ENCODE peak calls at places on chromosomes 11 and 22, in five cellular contexts. One of them, this sample, is unnamed.

GRCh38 chr11:64123102-64123434 is 42.8 kb downstream of the MACROD1 start:
- DNase-seq in GM23248: no peak
- DNase-seq in PC-3: no peak
- DNase-seq in mammary epithelial cell: no peak
- DNase-seq in adipocyte: no peak
- DNase-seq in this sample: peak; percentile 6

GRCh38 chr11:75986966-75987365 is 172.0 kb downstream of the UVRAG start:
- DNase-seq in PC-3: no peak
- DNase-seq in mammary epithelial cell: no peak
- DNase-seq in GM23248: no peak
- DNase-seq in adipocyte: no peak
- DNase-seq in this sample: no peak

GRCh38 chr11:27718346-27718852 is 18.1 kb upstream of the BDNF start:
- DNase-seq in PC-3: peak; percentile 79
- DNase-seq in GM23248: peak; percentile 92
- DNase-seq in adipocyte: peak; percentile 98
- DNase-seq in mammary epithelial cell: peak; percentile 39
- DNase-seq in this sample: peak; percentile 93

GRCh38 chr11:87439981-87440760 is 402.4 kb downstream of the TMEM135 start:
- DNase-seq in mammary epithelial cell: no peak
- DNase-seq in GM23248: peak; percentile 34
- DNase-seq in PC-3: no peak
- DNase-seq in adipocyte: peak; percentile 54
- DNase-seq in this sample: no peak

GRCh38 chr11:8934735-8935478 is 2.2 kb upstream of the C11orf16 start:
- DNase-seq in adipocyte: peak; percentile 70
- DNase-seq in mammary epithelial cell: peak; percentile 20
- DNase-seq in GM23248: peak; percentile 88
- DNase-seq in PC-3: peak; percentile 57
- DNase-seq in this sample: peak; percentile 58

GRCh38 chr11:2783536-2784082 is 83.8 kb upstream of the KCNQ1OT1 start:
- DNase-seq in adipocyte: no peak
- DNase-seq in PC-3: no peak
- DNase-seq in mammary epithelial cell: peak; percentile 9
- DNase-seq in GM23248: no peak
- DNase-seq in this sample: peak; percentile 60

GRCh38 chr11:69674267-69674885 is 777 bp downstream of the LTO1 start:
- DNase-seq in mammary epithelial cell: peak; percentile 70
- DNase-seq in PC-3: peak; percentile 80
- DNase-seq in GM23248: peak; percentile 98
- DNase-seq in adipocyte: peak; percentile 86
- DNase-seq in this sample: peak; percentile 86

GRCh38 chr11:15941206-15941770 is 415.1 kb downstream of the SOX6 start:
- DNase-seq in PC-3: no peak
- DNase-seq in GM23248: peak; percentile 46
- DNase-seq in mammary epithelial cell: no peak
- DNase-seq in adipocyte: peak; percentile 64
- DNase-seq in this sample: no peak

GRCh38 chr11:67022961-67023956 is at the start of gene SYT12:
- DNase-seq in GM23248: peak; percentile 61
- DNase-seq in adipocyte: peak; percentile 56
- DNase-seq in mammary epithelial cell: no peak
- DNase-seq in PC-3: peak; percentile 37
- DNase-seq in this sample: no peak

GRCh38 chr11:81932303-81932702 is 801.4 kb downstream of the FAM181B start:
- DNase-seq in adipocyte: no peak
- DNase-seq in PC-3: no peak
- DNase-seq in mammary epithelial cell: no peak
- DNase-seq in GM23248: no peak
- DNase-seq in this sample: no peak

GRCh38 chr11:122113836-122114235 is 2.2 kb downstream of the BLID start:
- DNase-seq in mammary epithelial cell: no peak
- DNase-seq in adipocyte: no peak
- DNase-seq in GM23248: peak; percentile 51
- DNase-seq in PC-3: no peak
- DNase-seq in this sample: peak; percentile 80

GRCh38 chr11:130448416-130449068 is at the start of gene ADAMTS15:
- DNase-seq in PC-3: peak; percentile 97
- DNase-seq in adipocyte: peak; percentile 97
- DNase-seq in mammary epithelial cell: peak; percentile 85
- DNase-seq in GM23248: peak; percentile 83
- DNase-seq in this sample: peak; percentile 92

GRCh38 chr11:3841426-3842304 is 906 bp upstream of the RHOG start:
- DNase-seq in mammary epithelial cell: no peak
- DNase-seq in GM23248: peak; percentile 93
- DNase-seq in PC-3: peak; percentile 83
- DNase-seq in adipocyte: peak; percentile 95
- DNase-seq in this sample: peak; percentile 80

GRCh38 chr11:126815111-126815510 is 185.5 kb downstream of the KIRREL3 start:
- DNase-seq in PC-3: no peak
- DNase-seq in mammary epithelial cell: no peak
- DNase-seq in adipocyte: peak; percentile 38
- DNase-seq in GM23248: peak; percentile 59
- DNase-seq in this sample: peak; percentile 74

GRCh38 chr11:3824714-3825472 is 15.9 kb downstream of the RHOG start:
- DNase-seq in PC-3: no peak
- DNase-seq in adipocyte: no peak
- DNase-seq in GM23248: peak; percentile 41
- DNase-seq in mammary epithelial cell: no peak
- DNase-seq in this sample: no peak

GRCh38 chr11:11157201-11157600 is 195.8 kb downstream of the CSNK2A3 start:
- DNase-seq in mammary epithelial cell: no peak
- DNase-seq in adipocyte: peak; percentile 49
- DNase-seq in PC-3: peak; percentile 54
- DNase-seq in GM23248: peak; percentile 67
- DNase-seq in this sample: peak; percentile 22

GRCh38 chr11:68839953-68840641 is 1.6 kb downstream of the CPT1A start:
- DNase-seq in adipocyte: peak; percentile 41
- DNase-seq in mammary epithelial cell: no peak
- DNase-seq in GM23248: peak; percentile 53
- DNase-seq in PC-3: peak; percentile 53
- DNase-seq in this sample: peak; percentile 29

GRCh38 chr22:50577987-50578775 is at the start of gene CPT1B:
- DNase-seq in PC-3: no peak
- DNase-seq in mammary epithelial cell: no peak
- DNase-seq in GM23248: peak; percentile 70
- DNase-seq in adipocyte: peak; percentile 42
- DNase-seq in this sample: peak; percentile 55

GRCh38 chr11:115920841-115921480 is 416.7 kb upstream of the CADM1 start:
- DNase-seq in adipocyte: no peak
- DNase-seq in mammary epithelial cell: no peak
- DNase-seq in PC-3: no peak
- DNase-seq in GM23248: no peak
- DNase-seq in this sample: no peak

GRCh38 chr22:44357296-44357961 is 44.7 kb upstream of the SHISAL1 start:
- DNase-seq in mammary epithelial cell: no peak
- DNase-seq in PC-3: no peak
- DNase-seq in adipocyte: no peak
- DNase-seq in GM23248: no peak
- DNase-seq in this sample: no peak

GRCh38 chr22:45034156-45034555 is 24.4 kb upstream of the PHF21B start:
- DNase-seq in mammary epithelial cell: no peak
- DNase-seq in GM23248: no peak
- DNase-seq in PC-3: no peak
- DNase-seq in adipocyte: no peak
- DNase-seq in this sample: no peak

GRCh38 chr11:125425601-125426000 is 70.5 kb downstream of the FEZ1 start:
- DNase-seq in GM23248: no peak
- DNase-seq in PC-3: no peak
- DNase-seq in adipocyte: no peak
- DNase-seq in mammary epithelial cell: no peak
- DNase-seq in this sample: no peak

GRCh38 chr11:35412285-35412684 is 7.1 kb downstream of the SLC1A2 start:
- DNase-seq in adipocyte: peak; percentile 31
- DNase-seq in GM23248: peak; percentile 39
- DNase-seq in PC-3: peak; percentile 32
- DNase-seq in mammary epithelial cell: no peak
- DNase-seq in this sample: no peak

GRCh38 chr22:19498866-19499190 is 19.1 kb downstream of the CDC45 start:
- DNase-seq in GM23248: no peak
- DNase-seq in mammary epithelial cell: no peak
- DNase-seq in PC-3: no peak
- DNase-seq in adipocyte: no peak
- DNase-seq in this sample: no peak

GRCh38 chr22:30947821-30948454 is 20.6 kb downstream of the MORC2 start:
- DNase-seq in adipocyte: peak; percentile 80
- DNase-seq in GM23248: peak; percentile 71
- DNase-seq in mammary epithelial cell: peak; percentile 64
- DNase-seq in PC-3: peak; percentile 47
- DNase-seq in this sample: peak; percentile 79

GRCh38 chr22:19184276-19184997 is 5.9 kb upstream of the SLC25A1 start:
- DNase-seq in GM23248: no peak
- DNase-seq in PC-3: no peak
- DNase-seq in adipocyte: no peak
- DNase-seq in mammary epithelial cell: no peak
- DNase-seq in this sample: no peak

DNA sequence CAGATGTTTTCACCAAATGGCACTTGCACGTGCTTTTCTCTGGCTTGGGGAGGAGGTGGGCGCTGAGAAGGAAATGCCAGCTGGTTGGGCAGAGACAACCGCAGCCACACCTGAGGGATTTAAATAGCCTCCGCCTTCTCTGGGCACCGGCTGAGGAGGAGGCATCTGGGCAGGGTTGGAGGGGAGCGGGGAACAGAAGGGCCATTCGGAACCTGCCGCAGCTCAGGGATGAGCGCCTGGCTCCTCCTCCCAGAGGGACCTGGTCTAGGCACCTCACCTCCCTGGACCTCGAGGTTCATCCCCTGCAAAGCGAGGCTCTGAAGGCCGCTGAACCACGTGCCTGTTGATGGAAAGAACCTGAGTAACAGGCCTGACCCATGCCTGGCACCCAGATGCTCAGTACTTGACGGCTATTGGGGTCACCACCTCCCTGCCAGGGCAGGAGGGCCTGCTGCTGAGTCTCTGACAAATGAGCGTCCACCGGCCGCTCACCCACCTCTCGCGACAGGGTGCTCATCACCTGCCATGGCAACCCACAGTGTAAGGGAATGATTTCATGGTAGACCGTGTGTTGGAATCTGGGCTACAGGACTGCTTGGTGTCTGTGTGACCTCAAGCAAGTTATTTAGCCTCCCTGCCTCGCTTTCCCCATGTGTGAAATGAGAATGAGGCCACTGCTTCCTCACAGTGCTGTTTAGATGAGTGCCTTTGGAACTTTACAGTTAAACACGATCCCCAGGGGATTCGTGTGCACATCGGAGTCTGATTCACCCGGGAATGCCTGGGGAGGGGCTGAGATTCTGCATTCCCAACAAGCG is 2.0 kb upstream of the KDELR3 start:
- DNase-seq in GM23248: peak; percentile 49
- DNase-seq in mammary epithelial cell: no peak
- DNase-seq in PC-3: no peak
- DNase-seq in adipocyte: no peak
- DNase-seq in this sample: no peak
- H3K9ac ChIP-seq in GM23248: no peak overlapping the region
- H3K9ac ChIP-seq in mammary epithelial cell: no peak overlapping the region
- H3K9ac ChIP-seq in PC-3: no peak overlapping the region
- H3K9ac ChIP-seq in adipocyte: no peak overlapping the region
- H3K9ac ChIP-seq in this sample: no peak overlapping the region

GRCh38 chr11:19951558-19952083 is 208.7 kb downstream of the DBX1 start:
- DNase-seq in mammary epithelial cell: peak; percentile 62
- DNase-seq in GM23248: peak; percentile 72
- DNase-seq in PC-3: peak; percentile 87
- DNase-seq in adipocyte: peak; percentile 90
- DNase-seq in this sample: peak; percentile 54
- H3K9ac ChIP-seq in mammary epithelial cell: no peak overlapping the region
- H3K9ac ChIP-seq in GM23248: no peak overlapping the region
- H3K9ac ChIP-seq in PC-3: no peak overlapping the region
- H3K9ac ChIP-seq in adipocyte: peak overlapping the region; percentile 24
- H3K9ac ChIP-seq in this sample: no peak overlapping the region

DNA sequence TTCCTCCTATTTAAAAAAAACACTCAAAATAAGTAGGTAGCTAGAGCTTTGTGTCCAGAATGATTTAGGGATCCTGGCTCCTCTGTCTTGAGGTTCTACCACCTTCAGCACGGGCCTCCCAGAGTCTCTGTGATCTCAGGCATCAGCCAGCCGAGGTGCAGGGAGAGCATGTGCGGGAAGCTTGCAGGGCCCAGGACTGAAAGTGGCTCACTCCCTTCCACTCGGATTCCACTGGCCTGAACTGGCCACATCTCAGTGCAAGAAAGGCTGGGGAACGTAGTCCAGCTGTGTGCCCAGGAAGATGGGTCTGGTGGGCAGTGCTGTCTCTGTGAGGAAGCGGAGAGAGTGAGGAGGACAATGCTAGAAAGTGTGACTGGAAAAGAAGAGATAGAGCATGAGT is 68.3 kb upstream of the MYOD1 start:
- DNase-seq in GM23248: no peak
- DNase-seq in PC-3: no peak
- DNase-seq in adipocyte: no peak
- DNase-seq in mammary epithelial cell: no peak
- DNase-seq in this sample: no peak
- H3K9ac ChIP-seq in GM23248: no peak overlapping the region
- H3K9ac ChIP-seq in PC-3: no peak overlapping the region
- H3K9ac ChIP-seq in adipocyte: no peak overlapping the region
- H3K9ac ChIP-seq in mammary epithelial cell: no peak overlapping the region
- H3K9ac ChIP-seq in this sample: no peak overlapping the region

DNA sequence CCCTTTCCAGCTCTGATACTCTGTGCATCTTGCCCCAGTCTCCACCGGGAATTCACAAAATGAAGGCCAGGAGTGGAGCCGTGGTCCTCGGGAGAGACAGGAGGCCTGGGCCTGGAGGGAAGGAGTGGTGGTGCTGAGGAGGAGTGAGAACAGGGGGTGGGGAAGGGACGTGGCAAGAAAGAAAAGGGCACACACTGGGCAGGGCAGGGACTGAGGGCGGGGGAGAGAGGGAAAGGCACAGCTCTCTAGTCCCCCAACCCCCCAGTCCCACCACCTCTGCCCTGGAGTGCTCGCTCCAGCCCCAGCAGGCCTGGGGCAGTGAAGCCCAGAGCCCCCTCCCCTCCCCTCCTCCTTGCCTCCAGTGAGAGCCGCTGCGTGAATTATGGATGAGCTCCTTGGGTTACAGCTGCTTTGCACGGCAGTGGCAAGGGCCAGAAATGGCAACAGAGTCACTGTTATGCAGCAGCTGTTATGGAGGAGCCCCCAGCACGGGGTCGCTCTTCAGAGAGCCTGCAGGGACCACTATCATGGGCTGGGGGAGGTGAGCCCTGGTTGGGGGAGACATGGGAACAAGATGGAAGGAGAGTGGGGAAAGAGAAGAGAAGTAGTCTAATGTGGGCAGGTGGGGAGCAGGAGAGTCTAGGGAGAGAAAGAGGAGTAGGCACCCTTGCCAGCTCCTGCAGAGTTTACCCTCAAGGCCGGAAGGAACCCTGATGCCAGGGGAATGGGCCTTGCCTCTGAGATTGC is 3.4 kb downstream of the RTN4RL2 start:
- DNase-seq in PC-3: no peak
- DNase-seq in GM23248: no peak
- DNase-seq in adipocyte: no peak
- DNase-seq in mammary epithelial cell: no peak
- DNase-seq in this sample: no peak
- H3K9ac ChIP-seq in PC-3: no peak overlapping the region
- H3K9ac ChIP-seq in GM23248: no peak overlapping the region
- H3K9ac ChIP-seq in adipocyte: no peak overlapping the region
- H3K9ac ChIP-seq in mammary epithelial cell: no peak overlapping the region
- H3K9ac ChIP-seq in this sample: no peak overlapping the region

This sample was measured in fibroblast of lung.